ENCODE peak calls at places on chromosomes 4 and X, in four cellular contexts. W is stimulated activated CD8-positive, alpha-beta memory T cell treated with anti-CD3 and anti-CD28 coated beads, Interleukin-2, amount 100 ng/mL, for 1 hour; O is fibroblast of lung; I is stromal cell of bone marrow. T is an unnamed sample.

GRCh38 chr4:126386512-126386911 is 1071.8 kb downstream of the FAT4 start:
- DNase-seq in W (no peak), O (no peak), I (no peak), T (peak)

GRCh38 chr4:46389301-46389761 is 597 bp downstream of the GABRA2 start:
- DNase-seq in W (no peak), O (peak), I (no peak), T (no peak)

GRCh38 chrX:104647084-104647483 is 81.1 kb downstream of the IL1RAPL2 start:
- DNase-seq in W (no peak), I (no peak), O (no peak), T (no peak)

GRCh38 chr4:2714071-2714770 is 41.9 kb downstream of the TNIP2 start:
- DNase-seq in W (no peak), I (peak), O (peak), T (peak)

GRCh38 chrX:3549442-3549875 is 164.0 kb downstream of the PRKX start:
- DNase-seq in I (no peak), O (no peak), W (no peak), T (no peak)

GRCh38 chrX:110418220-110418856 is 59.7 kb downstream of the RTL9 start:
- DNase-seq in I (peak), W (no peak), O (peak), T (peak)

GRCh38 chrX:130719399-130719798 is 183.6 kb downstream of the ENOX2 start:
- DNase-seq in O (no peak), W (no peak), I (no peak), T (no peak)

GRCh38 chrX:7709845-7710244 is 133.1 kb upstream of the VCX start:
- DNase-seq in W (no peak), I (no peak), O (no peak), T (no peak)

GRCh38 chrX:71216446-71216845 is 6.6 kb upstream of the GJB1 start:
- DNase-seq in W (no peak), O (no peak), I (no peak), T (no peak)

GRCh38 chrX:65757943-65758342 is 90.5 kb downstream of the MSN start:
- DNase-seq in W (no peak), O (no peak), I (no peak), T (no peak)